ENCODE peak calls at places on chromosomes 5 and 9, in six cellular contexts. M is cardiac muscle cell, L is IMR-90, X is sigmoid colon, P is H1, Y is A673. E is an unnamed sample. For H3K4me1, the result is how much of the 10 kb centered on the place peaks cover.

GRCh38 chr9:88954073-88954472 is 37.2 kb upstream of the S1PR3 start:
- DNase-seq in L (peak), M (peak), Y (peak), P (no peak), X (no peak), E (no peak)

GRCh38 chr5:72067682-72068470 is 39.4 kb upstream of the MAP1B start:
- DNase-seq in L (peak), P (no peak), M (peak), X (no peak), Y (no peak), E (no peak)

GRCh38 chr5:159655757-159656409 is 260.4 kb upstream of the ADRA1B start:
- DNase-seq in M (no peak), L (no peak), P (no peak), X (no peak), Y (no peak), E (no peak)

GRCh38 chr5:115983519-115983918 is 21.2 kb downstream of the LVRN start:
- DNase-seq in Y (no peak), X (no peak), M (no peak), L (no peak), P (no peak), E (no peak)

GRCh38 chr9:5230554-5230953 is 665 bp upstream of the INSL4 start:
- DNase-seq in P (no peak), M (no peak), X (no peak), Y (no peak), L (no peak), E (no peak)

GRCh38 chr5:71629950-71630349 is 42.8 kb downstream of the MCCC2 start:
- DNase-seq in P (no peak), L (no peak), X (no peak), M (no peak), Y (no peak), E (no peak)

GRCh38 chr5:111254613-111255012 is 30.4 kb downstream of the CAMK4 start:
- DNase-seq in Y (no peak), L (peak), M (peak), P (no peak), X (no peak), E (no peak)

GRCh38 chr5:92779536-92779935 is 801.5 kb downstream of the NR2F1-AS1 start:
- DNase-seq in Y (no peak), L (no peak), M (no peak), X (no peak), P (no peak), E (no peak)

GRCh38 chr9:91732187-91733005 is 217.6 kb downstream of the ROR2 start:
- DNase-seq in X (no peak), L (no peak), P (no peak), M (no peak), Y (no peak), E (no peak)

GRCh38 chr9:108272350-108272899 is 583.4 kb downstream of the ACTL7B start:
- DNase-seq in X (peak), M (peak), L (peak), Y (peak), P (peak), E (peak)

GRCh38 chr9:4574657-4575243 is 84.5 kb downstream of the SLC1A1 start:
- DNase-seq in M (no peak), L (no peak), X (no peak), Y (no peak), P (no peak), E (no peak)

GRCh38 chr5:74240783-74241750 is 399.5 kb downstream of the ENC1 start:
- DNase-seq in P (no peak), X (no peak), Y (no peak), L (no peak), M (peak), E (no peak)

GRCh38 chr5:52840286-52841050 is 52.8 kb downstream of the ITGA1 start:
- DNase-seq in L (peak), M (peak), Y (peak), X (no peak), P (no peak), E (no peak)

GRCh38 chr5:173050791-173051190 is 5.4 kb upstream of the CREBRF start:
- DNase-seq in L (peak), Y (no peak), P (no peak), M (no peak), X (no peak), E (no peak)

GRCh38 chr9:27151693-27152397 is 42.8 kb downstream of the TEK start:
- DNase-seq in L (peak), M (peak), P (no peak), Y (no peak), X (no peak), E (no peak)

GRCh38 chr9:128600111-128600510 is 47.7 kb downstream of the SPTAN1 start:
- DNase-seq in Y (no peak), L (no peak), P (no peak), M (no peak), X (peak), E (no peak)

DNA sequence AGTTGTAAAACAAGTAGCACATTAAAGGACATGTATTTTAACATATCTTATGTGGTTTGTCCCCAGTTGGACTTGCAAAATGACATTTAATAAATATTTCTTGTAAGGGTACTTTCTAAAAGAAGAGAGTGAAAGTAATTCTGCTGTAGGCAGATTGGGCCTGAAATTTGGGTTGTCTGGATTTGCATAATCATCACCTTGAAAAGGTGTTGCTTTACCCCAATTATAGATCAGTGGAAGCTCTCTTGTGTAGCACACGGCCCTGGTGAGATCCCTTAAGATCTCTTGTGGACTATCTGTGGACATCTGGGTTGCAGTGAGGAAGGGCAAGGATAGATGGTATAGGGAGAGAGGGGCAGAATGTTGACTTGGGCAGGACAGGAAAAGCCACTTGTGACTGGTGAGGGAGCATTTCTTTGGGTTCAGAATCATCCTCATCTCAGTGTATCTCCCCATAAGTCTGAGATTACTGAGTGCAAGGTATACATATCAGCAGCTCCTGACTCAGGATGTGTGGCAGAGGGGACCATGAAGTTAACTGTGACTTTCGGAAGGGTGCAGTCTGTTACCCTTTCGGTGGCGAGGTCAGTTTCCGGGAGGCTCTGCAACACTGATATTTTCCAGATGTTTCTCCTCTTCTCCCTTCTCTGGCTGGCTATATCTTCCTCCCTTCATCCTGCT is 2.0 kb upstream of the TNFAIP8 start:
- DNase-seq in X (no peak), M (no peak), Y (no peak), L (no peak), P (no peak), E (peak)
- H3K4me1 ChIP-seq in X (under half), M (under half), Y (under half), L (under half), P (under half), E (half or more)

GRCh38 chr5:60687927-60688720 is 11.8 kb downstream of the DEPDC1B start:
- DNase-seq in L (peak), M (peak), X (no peak), P (no peak), Y (peak), E (peak)
- H3K4me3 ChIP-seq in L (no peak), M (no peak), X (no peak), P (no peak), Y (no peak), E (no peak)

DNA sequence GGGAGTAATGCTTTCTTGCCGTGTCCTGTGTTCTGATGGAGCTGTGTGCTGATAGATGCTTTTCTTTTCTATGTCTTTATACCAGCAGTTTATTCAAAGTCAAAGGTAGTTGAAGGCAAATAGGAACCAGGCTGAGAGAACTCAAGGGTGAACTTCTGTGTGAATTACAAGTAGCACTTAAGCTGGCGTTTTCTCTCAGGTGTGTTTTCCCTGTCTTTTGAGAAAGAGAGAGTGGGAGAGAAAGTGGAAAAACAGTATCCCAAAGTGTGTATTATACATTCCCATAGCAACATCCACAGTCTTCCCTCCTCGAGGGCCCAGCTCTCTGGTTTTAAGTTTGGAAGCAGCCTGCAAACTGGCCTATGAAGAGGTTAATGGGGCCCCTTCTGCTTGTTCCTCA is 1.5 kb downstream of the TNFAIP8 start:
- DNase-seq in Y (no peak), M (no peak), X (no peak), P (no peak), L (no peak), E (peak)
- H3K4me1 ChIP-seq in Y (under half), M (under half), X (under half), P (under half), L (under half), E (half or more)

GRCh38 chr5:65142007-65142406 is 339.7 kb downstream of the ADAMTS6 start:
- DNase-seq in Y (peak), L (no peak), X (no peak), M (no peak), P (no peak), E (no peak)

GRCh38 chr5:65141487-65141886 is 340.2 kb downstream of the ADAMTS6 start:
- DNase-seq in L (no peak), Y (peak), P (no peak), M (no peak), X (no peak), E (no peak)

GRCh38 chr5:65137631-65138030 is 344.1 kb downstream of the ADAMTS6 start:
- DNase-seq in P (no peak), L (peak), X (no peak), M (no peak), Y (no peak), E (no peak)

GRCh38 chr5:65144136-65144871 is 337.4 kb downstream of the ADAMTS6 start:
- DNase-seq in X (no peak), P (no peak), M (no peak), Y (no peak), L (no peak), E (no peak)

GRCh38 chr5:65142511-65143011 is 339.2 kb downstream of the ADAMTS6 start:
- DNase-seq in X (no peak), L (peak), M (peak), P (no peak), Y (peak), E (no peak)
- H3K4me3 ChIP-seq in X (no peak), L (peak), M (no peak), P (peak), Y (no peak), E (no peak)

GRCh38 chr5:178287791-178288105 is 55.1 kb upstream of the PHYKPL start:
- DNase-seq in Y (no peak), P (no peak), X (no peak), L (no peak), M (peak), E (no peak)

GRCh38 chr5:178287091-178287790 is 54.6 kb upstream of the PHYKPL start:
- DNase-seq in M (no peak), L (no peak), X (peak), P (no peak), Y (no peak), E (no peak)

GRCh38 chr5:178289438-178289837 is 56.8 kb upstream of the PHYKPL start:
- DNase-seq in P (no peak), Y (no peak), L (no peak), M (no peak), X (peak), E (no peak)

GRCh38 chr5:178290376-178290775 is 57.8 kb upstream of the PHYKPL start:
- DNase-seq in X (peak), Y (no peak), M (no peak), P (no peak), L (no peak), E (no peak)

GRCh38 chr5:178288373-178289368 is 56.1 kb upstream of the PHYKPL start:
- DNase-seq in P (no peak), X (peak), M (no peak), L (no peak), Y (no peak), E (no peak)
- H3K4me1 ChIP-seq in P (under half), X (under half), M (under half), L (under half), Y (under half), E (under half)

E was measured in Karpas-422.